ENCODE peak calls at places on chromosomes 2 and 18, in five cellular contexts. One of them, this sample, is unnamed.

GRCh38 chr2:31227711-31228125 is 6.2 kb upstream of the EHD3 start:
- DNase-seq in tibial artery: no peak
- DNase-seq in IMR-90: peak; percentile 51
- DNase-seq in spleen: no peak
- DNase-seq in astrocyte of the spinal cord: no peak
- DNase-seq in this sample: no peak

GRCh38 chr2:239157766-239158165 is 243.1 kb downstream of the HDAC4 start:
- DNase-seq in astrocyte of the spinal cord: no peak
- DNase-seq in IMR-90: peak; percentile 4
- DNase-seq in spleen: peak; percentile 75
- DNase-seq in tibial artery: peak; percentile 56
- DNase-seq in this sample: no peak

GRCh38 chr2:152186257-152186656 is 10.7 kb upstream of the STAM2 start:
- DNase-seq in tibial artery: no peak
- DNase-seq in spleen: no peak
- DNase-seq in astrocyte of the spinal cord: no peak
- DNase-seq in IMR-90: peak; percentile 16
- DNase-seq in this sample: no peak

GRCh38 chr2:126496493-126496892 is 159.5 kb upstream of the GYPC start:
- DNase-seq in astrocyte of the spinal cord: no peak
- DNase-seq in IMR-90: no peak
- DNase-seq in spleen: no peak
- DNase-seq in tibial artery: no peak
- DNase-seq in this sample: no peak

GRCh38 chr2:88691339-88692183 is at the start of gene RPIA:
- DNase-seq in spleen: peak; percentile 100
- DNase-seq in IMR-90: peak; percentile 98
- DNase-seq in tibial artery: peak; percentile 99
- DNase-seq in astrocyte of the spinal cord: peak; percentile 99
- DNase-seq in this sample: peak; percentile 94

GRCh38 chr2:124267821-124268220 is 242.7 kb downstream of the CNTNAP5 start:
- DNase-seq in IMR-90: peak; percentile 39
- DNase-seq in tibial artery: no peak
- DNase-seq in astrocyte of the spinal cord: peak; percentile 40
- DNase-seq in spleen: no peak
- DNase-seq in this sample: no peak

GRCh38 chr18:78422336-78422735 is 557.3 kb upstream of the SALL3 start:
- DNase-seq in tibial artery: no peak
- DNase-seq in spleen: no peak
- DNase-seq in IMR-90: no peak
- DNase-seq in astrocyte of the spinal cord: no peak
- DNase-seq in this sample: no peak

GRCh38 chr18:32695534-32695933 is 77.3 kb downstream of the KLHL14 start:
- DNase-seq in IMR-90: no peak
- DNase-seq in astrocyte of the spinal cord: no peak
- DNase-seq in tibial artery: no peak
- DNase-seq in spleen: no peak
- DNase-seq in this sample: no peak

GRCh38 chr18:58788971-58789797 is 75.5 kb upstream of the ZNF532 start:
- DNase-seq in astrocyte of the spinal cord: peak; percentile 80
- DNase-seq in IMR-90: peak; percentile 84
- DNase-seq in tibial artery: no peak
- DNase-seq in spleen: no peak
- DNase-seq in this sample: peak; percentile 8

GRCh38 chr2:237283136-237283928 is 130.6 kb downstream of the COL6A3 start:
- DNase-seq in IMR-90: peak; percentile 84
- DNase-seq in spleen: no peak
- DNase-seq in astrocyte of the spinal cord: peak; percentile 49
- DNase-seq in tibial artery: no peak
- DNase-seq in this sample: no peak

GRCh38 chr2:238912228-238912915 is 64.5 kb downstream of the TWIST2 start:
- DNase-seq in IMR-90: no peak
- DNase-seq in astrocyte of the spinal cord: no peak
- DNase-seq in tibial artery: peak; percentile 58
- DNase-seq in spleen: peak; percentile 59
- DNase-seq in this sample: no peak

GRCh38 chr2:241379481-241380480 is 23.7 kb downstream of the FARP2 start:
- DNase-seq in spleen: no peak
- DNase-seq in IMR-90: peak; percentile 51
- DNase-seq in tibial artery: no peak
- DNase-seq in astrocyte of the spinal cord: peak; percentile 44
- DNase-seq in this sample: no peak

GRCh38 chr18:58166278-58166844 is 122.3 kb downstream of the NEDD4L start:
- DNase-seq in astrocyte of the spinal cord: no peak
- DNase-seq in spleen: no peak
- DNase-seq in IMR-90: no peak
- DNase-seq in tibial artery: no peak
- DNase-seq in this sample: no peak

GRCh38 chr18:49728542-49728941 is 84.8 kb downstream of the ACAA2 start:
- DNase-seq in IMR-90: no peak
- DNase-seq in spleen: no peak
- DNase-seq in astrocyte of the spinal cord: peak; percentile 30
- DNase-seq in tibial artery: no peak
- DNase-seq in this sample: no peak

GRCh38 chr2:60549250-60550150 is 4.0 kb downstream of the BCL11A start:
- DNase-seq in tibial artery: no peak
- DNase-seq in IMR-90: no peak
- DNase-seq in astrocyte of the spinal cord: peak; percentile 45
- DNase-seq in spleen: peak; percentile 90
- DNase-seq in this sample: no peak

GRCh38 chr2:219058541-219059374 is 2.0 kb downstream of the IHH start:
- DNase-seq in astrocyte of the spinal cord: no peak
- DNase-seq in spleen: no peak
- DNase-seq in tibial artery: peak; percentile 70
- DNase-seq in IMR-90: no peak
- DNase-seq in this sample: no peak

GRCh38 chr2:236346366-236346765 is 82.2 kb upstream of the ASB18 start:
- DNase-seq in IMR-90: no peak
- DNase-seq in tibial artery: no peak
- DNase-seq in astrocyte of the spinal cord: no peak
- DNase-seq in spleen: no peak
- DNase-seq in this sample: no peak

GRCh38 chr2:191656389-191656788 is 21.5 kb upstream of the NABP1 start:
- DNase-seq in spleen: no peak
- DNase-seq in IMR-90: peak; percentile 86
- DNase-seq in tibial artery: no peak
- DNase-seq in astrocyte of the spinal cord: peak; percentile 14
- DNase-seq in this sample: no peak

GRCh38 chr2:207416936-207417718 is 112.6 kb upstream of the CREB1 start:
- DNase-seq in IMR-90: peak; percentile 23
- DNase-seq in astrocyte of the spinal cord: no peak
- DNase-seq in tibial artery: no peak
- DNase-seq in spleen: no peak
- DNase-seq in this sample: no peak

GRCh38 chr2:72958542-72959385 is 41.4 kb downstream of the EMX1 start:
- DNase-seq in astrocyte of the spinal cord: no peak
- DNase-seq in tibial artery: no peak
- DNase-seq in IMR-90: no peak
- DNase-seq in spleen: no peak
- DNase-seq in this sample: no peak

GRCh38 chr18:29488617-29489016 is 1311.7 kb upstream of the CDH2 start:
- DNase-seq in spleen: no peak
- DNase-seq in tibial artery: no peak
- DNase-seq in IMR-90: peak; percentile 7
- DNase-seq in astrocyte of the spinal cord: no peak
- DNase-seq in this sample: no peak

GRCh38 chr2:214649440-214650205 is 159.9 kb downstream of the BARD1 start:
- DNase-seq in IMR-90: peak; percentile 69
- DNase-seq in tibial artery: no peak
- DNase-seq in astrocyte of the spinal cord: peak; percentile 65
- DNase-seq in spleen: no peak
- DNase-seq in this sample: peak; percentile 19

GRCh38 chr18:10840768-10841167 is 308.6 kb downstream of the PIEZO2 start:
- DNase-seq in IMR-90: no peak
- DNase-seq in spleen: no peak
- DNase-seq in tibial artery: no peak
- DNase-seq in astrocyte of the spinal cord: no peak
- DNase-seq in this sample: no peak

GRCh38 chr2:229454934-229455631 is 184.0 kb upstream of the PID1 start:
- DNase-seq in spleen: no peak
- DNase-seq in astrocyte of the spinal cord: peak; percentile 85
- DNase-seq in IMR-90: peak; percentile 81
- DNase-seq in tibial artery: no peak
- DNase-seq in this sample: peak; percentile 43

GRCh38 chr18:12076424-12077140 is 17.1 kb upstream of the ANKRD62 start:
- DNase-seq in astrocyte of the spinal cord: no peak
- DNase-seq in IMR-90: peak; percentile 7
- DNase-seq in tibial artery: no peak
- DNase-seq in spleen: peak; percentile 75
- DNase-seq in this sample: no peak

GRCh38 chr2:240303896-240304745 is 131.3 kb upstream of the GPC1 start:
- DNase-seq in spleen: peak; percentile 62
- DNase-seq in tibial artery: peak; percentile 50
- DNase-seq in IMR-90: no peak
- DNase-seq in astrocyte of the spinal cord: no peak
- DNase-seq in this sample: no peak

GRCh38 chr2:210199186-210199765 is 26.0 kb downstream of the ACADL start:
- DNase-seq in astrocyte of the spinal cord: peak; percentile 51
- DNase-seq in spleen: no peak
- DNase-seq in IMR-90: peak; percentile 41
- DNase-seq in tibial artery: no peak
- DNase-seq in this sample: peak; percentile 15

GRCh38 chr2:170846318-170846717 is 29.6 kb downstream of the GAD1 start:
- DNase-seq in astrocyte of the spinal cord: no peak
- DNase-seq in tibial artery: no peak
- DNase-seq in IMR-90: no peak
- DNase-seq in spleen: no peak
- DNase-seq in this sample: no peak

GRCh38 chr18:34122724-34123334 is 101.9 kb downstream of the NOL4 start:
- DNase-seq in astrocyte of the spinal cord: peak; percentile 64
- DNase-seq in tibial artery: no peak
- DNase-seq in IMR-90: peak; percentile 53
- DNase-seq in spleen: no peak
- DNase-seq in this sample: peak; percentile 55

DNA sequence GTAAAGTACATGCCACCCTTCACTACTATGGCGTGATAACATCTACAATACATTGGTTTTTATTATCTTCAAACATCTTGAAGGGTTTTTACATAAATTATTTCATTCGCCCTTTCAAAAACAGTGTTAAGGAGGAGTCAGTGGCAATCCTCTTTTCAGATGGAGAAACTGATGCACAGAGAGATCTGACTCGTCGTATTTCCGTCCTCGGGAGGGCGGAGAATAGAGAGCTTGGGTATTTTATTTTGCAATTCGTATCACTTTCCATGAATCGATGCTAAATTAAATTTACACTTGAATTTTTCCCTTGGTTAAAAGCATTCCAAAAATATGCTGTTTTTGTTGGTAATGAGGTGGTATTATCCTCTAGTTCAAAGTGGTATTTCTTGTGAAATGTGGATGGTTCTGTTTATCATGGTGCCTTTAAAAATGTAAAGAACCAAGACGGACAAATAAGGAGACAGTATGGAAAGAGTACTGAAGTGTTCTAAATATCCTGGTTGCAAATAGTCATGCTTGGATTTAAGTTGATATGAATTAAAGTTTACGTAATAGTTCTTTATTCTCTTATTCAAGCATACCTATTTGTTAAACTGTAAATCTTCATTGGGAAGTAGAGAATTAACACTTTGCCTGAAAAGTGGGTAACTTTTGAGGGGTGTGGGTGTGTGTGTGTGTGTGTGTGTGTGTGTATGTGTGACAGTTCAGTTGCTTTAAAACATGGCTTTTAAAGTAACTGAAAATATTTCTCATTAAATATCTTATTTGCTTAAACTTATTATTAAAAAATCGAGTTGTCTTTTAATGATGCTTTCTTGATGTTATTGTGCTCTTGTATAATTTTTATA is 5.6 kb downstream of the PHLPP1 start:
- DNase-seq in IMR-90: no peak
- DNase-seq in astrocyte of the spinal cord: peak; percentile 59
- DNase-seq in spleen: no peak
- DNase-seq in tibial artery: no peak
- DNase-seq in this sample: no peak
- H3K4me3 ChIP-seq in IMR-90: no peak overlapping the region
- H3K4me3 ChIP-seq in astrocyte of the spinal cord: no peak overlapping the region
- H3K4me3 ChIP-seq in spleen: no peak overlapping the region
- H3K4me3 ChIP-seq in tibial artery: no peak overlapping the region
- H3K4me3 ChIP-seq in this sample: peak overlapping the region; percentile 6

GRCh38 chr2:42767080-42767898 is 3.4 kb upstream of the OXER1 start:
- DNase-seq in spleen: no peak
- DNase-seq in IMR-90: no peak
- DNase-seq in astrocyte of the spinal cord: no peak
- DNase-seq in tibial artery: no peak
- DNase-seq in this sample: no peak

GRCh38 chr2:42769583-42770287 is 5.8 kb upstream of the OXER1 start:
- DNase-seq in astrocyte of the spinal cord: no peak
- DNase-seq in tibial artery: no peak
- DNase-seq in spleen: no peak
- DNase-seq in IMR-90: no peak
- DNase-seq in this sample: no peak

GRCh38 chr2:42767899-42768705 is 4.2 kb upstream of the OXER1 start:
- DNase-seq in spleen: no peak
- DNase-seq in IMR-90: no peak
- DNase-seq in astrocyte of the spinal cord: no peak
- DNase-seq in tibial artery: no peak
- DNase-seq in this sample: no peak

GRCh38 chr2:42770288-42771131 is 6.6 kb upstream of the OXER1 start:
- DNase-seq in tibial artery: no peak
- DNase-seq in spleen: no peak
- DNase-seq in astrocyte of the spinal cord: peak; percentile 30
- DNase-seq in IMR-90: peak; percentile 37
- DNase-seq in this sample: peak; percentile 8

GRCh38 chr2:42768706-42769256 is 4.8 kb upstream of the OXER1 start:
- DNase-seq in tibial artery: no peak
- DNase-seq in astrocyte of the spinal cord: no peak
- DNase-seq in spleen: no peak
- DNase-seq in IMR-90: no peak
- DNase-seq in this sample: no peak
- TF ChIP-seq CTCF in tibial artery: no peak
- TF ChIP-seq CTCF in astrocyte of the spinal cord: no peak
- TF ChIP-seq CTCF in spleen: no peak
- TF ChIP-seq CTCF in IMR-90: no peak
- TF ChIP-seq CTCF in this sample: no peak

GRCh38 chr2:43022896-43023295 is 203.5 kb downstream of the ZFP36L2 start:
- DNase-seq in astrocyte of the spinal cord: no peak
- DNase-seq in tibial artery: no peak
- DNase-seq in spleen: no peak
- DNase-seq in IMR-90: no peak
- DNase-seq in this sample: no peak

GRCh38 chr2:43023791-43024514 is 202.5 kb downstream of the ZFP36L2 start:
- DNase-seq in spleen: no peak
- DNase-seq in tibial artery: no peak
- DNase-seq in astrocyte of the spinal cord: no peak
- DNase-seq in IMR-90: no peak
- DNase-seq in this sample: no peak

GRCh38 chr2:43020990-43021677 is 205.3 kb downstream of the ZFP36L2 start:
- DNase-seq in IMR-90: no peak
- DNase-seq in spleen: peak; percentile 14
- DNase-seq in astrocyte of the spinal cord: no peak
- DNase-seq in tibial artery: peak; percentile 45
- DNase-seq in this sample: no peak

GRCh38 chr2:43020296-43020695 is 206.1 kb downstream of the ZFP36L2 start:
- DNase-seq in spleen: peak; percentile 10
- DNase-seq in astrocyte of the spinal cord: no peak
- DNase-seq in IMR-90: no peak
- DNase-seq in tibial artery: peak; percentile 24
- DNase-seq in this sample: no peak

GRCh38 chr2:43021791-43022500 is 204.5 kb downstream of the ZFP36L2 start:
- DNase-seq in tibial artery: no peak
- DNase-seq in spleen: peak; percentile 56
- DNase-seq in IMR-90: no peak
- DNase-seq in astrocyte of the spinal cord: no peak
- DNase-seq in this sample: no peak
- H3K4me3 ChIP-seq in tibial artery: no peak overlapping the region
- H3K4me3 ChIP-seq in spleen: no peak overlapping the region
- H3K4me3 ChIP-seq in IMR-90: no peak overlapping the region
- H3K4me3 ChIP-seq in astrocyte of the spinal cord: no peak overlapping the region
- H3K4me3 ChIP-seq in this sample: no peak overlapping the region

GRCh38 chr18:44973282-44973681 is 292.6 kb downstream of the SETBP1 start:
- DNase-seq in IMR-90: no peak
- DNase-seq in spleen: no peak
- DNase-seq in tibial artery: no peak
- DNase-seq in astrocyte of the spinal cord: peak; percentile 30
- DNase-seq in this sample: no peak
- TF ChIP-seq CTCF in IMR-90: no peak
- TF ChIP-seq CTCF in spleen: no peak
- TF ChIP-seq CTCF in tibial artery: no peak
- TF ChIP-seq CTCF in astrocyte of the spinal cord: peak; percentile 35
- TF ChIP-seq CTCF in this sample: peak; percentile 23